ENCODE peak calls at places on chromosomes 7 and 10, in six cellular contexts. Y is upper lobe of left lung; D is CD4-positive, alpha-beta memory T cell; N is A549; I is right atrium auricular region; P is Peyer's patch. Z is an unnamed sample. For H3K9me3, the result is how much of the 10 kb centered on the place peaks cover.

GRCh38 chr7:16318989-16319915 is 102.1 kb downstream of the CRPPA start:
- DNase-seq in Y (no peak), D (no peak), N (peak), I (no peak), P (no peak), Z (no peak)

GRCh38 chr10:101489355-101489754 is 98.7 kb downstream of the POLL start:
- DNase-seq in Y (no peak), D (no peak), N (no peak), I (no peak), P (no peak), Z (no peak)

GRCh38 chr10:69479737-69480412 is 28.6 kb downstream of the TSPAN15 start:
- DNase-seq in Y (no peak), D (no peak), N (no peak), I (no peak), P (no peak), Z (no peak)

GRCh38 chr10:79490400-79491081 is 21.8 kb upstream of the EIF5AL1 start:
- DNase-seq in Y (peak), D (no peak), N (no peak), I (no peak), P (no peak), Z (no peak)

GRCh38 chr10:105725007-105725406 is 1083.9 kb downstream of the SORCS3 start:
- DNase-seq in Y (no peak), D (no peak), N (no peak), I (no peak), P (no peak), Z (no peak)

GRCh38 chr7:123329988-123330643 is 130.3 kb upstream of the SLC13A1 start:
- DNase-seq in Y (no peak), D (no peak), N (no peak), I (no peak), P (no peak), Z (no peak)

GRCh38 chr7:153090757-153091156 is 331.2 kb downstream of the ACTR3B start:
- DNase-seq in Y (no peak), D (no peak), N (no peak), I (no peak), P (no peak), Z (no peak)

GRCh38 chr7:121113288-121113687 is 124.8 kb downstream of the CPED1 start:
- DNase-seq in Y (no peak), D (no peak), N (no peak), I (no peak), P (no peak), Z (no peak)

GRCh38 chr7:49433794-49434193 is 339.6 kb upstream of the VWC2 start:
- DNase-seq in Y (no peak), D (no peak), N (no peak), I (no peak), P (no peak), Z (no peak)

DNA sequence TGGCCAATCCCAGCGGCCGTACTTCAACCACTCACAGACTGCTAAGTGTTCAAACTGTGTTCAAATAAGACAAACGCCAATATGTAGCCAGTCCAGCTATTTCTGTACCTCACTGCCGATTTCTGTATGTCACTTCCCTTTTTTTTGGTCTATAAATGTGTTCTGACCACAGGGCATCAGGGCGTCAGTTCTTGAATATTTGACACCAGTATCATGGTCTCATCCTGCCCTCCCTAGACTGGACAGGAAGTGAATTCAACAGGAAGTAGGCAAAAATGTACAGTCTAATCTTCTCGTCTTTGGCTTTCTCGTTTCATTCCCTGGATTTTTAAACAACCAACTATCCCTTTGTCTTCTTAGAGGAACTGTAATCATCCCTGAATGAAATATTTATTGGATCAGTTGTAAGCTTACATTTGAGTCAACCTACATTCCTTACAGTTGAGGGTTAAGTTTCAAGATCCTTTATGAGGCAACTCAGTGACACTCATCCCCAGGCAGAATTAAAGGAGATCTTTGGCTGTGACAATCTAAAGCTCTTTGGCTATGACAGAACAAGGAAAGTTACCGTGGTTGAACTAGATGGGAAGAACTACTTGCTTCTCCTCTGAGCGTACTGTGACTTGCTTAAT is 232.7 kb downstream of the NSUN6 start:
- DNase-seq in Y (no peak), D (no peak), N (no peak), I (no peak), P (no peak), Z (no peak)
- H3K9me3 ChIP-seq in Y (under half), D (under half), N (under half), I (under half), P (under half), Z (under half)

GRCh38 chr7:65235586-65235985 is 138.1 kb upstream of the ZNF92 start:
- DNase-seq in Y (no peak), D (no peak), N (no peak), I (no peak), P (no peak), Z (no peak)

GRCh38 chr7:65238785-65239184 is 134.9 kb upstream of the ZNF92 start:
- DNase-seq in Y (no peak), D (no peak), N (no peak), I (no peak), P (no peak), Z (no peak)

GRCh38 chr7:65239324-65239706 is 134.3 kb upstream of the ZNF92 start:
- DNase-seq in Y (no peak), D (no peak), N (no peak), I (no peak), P (no peak), Z (no peak)

DNA sequence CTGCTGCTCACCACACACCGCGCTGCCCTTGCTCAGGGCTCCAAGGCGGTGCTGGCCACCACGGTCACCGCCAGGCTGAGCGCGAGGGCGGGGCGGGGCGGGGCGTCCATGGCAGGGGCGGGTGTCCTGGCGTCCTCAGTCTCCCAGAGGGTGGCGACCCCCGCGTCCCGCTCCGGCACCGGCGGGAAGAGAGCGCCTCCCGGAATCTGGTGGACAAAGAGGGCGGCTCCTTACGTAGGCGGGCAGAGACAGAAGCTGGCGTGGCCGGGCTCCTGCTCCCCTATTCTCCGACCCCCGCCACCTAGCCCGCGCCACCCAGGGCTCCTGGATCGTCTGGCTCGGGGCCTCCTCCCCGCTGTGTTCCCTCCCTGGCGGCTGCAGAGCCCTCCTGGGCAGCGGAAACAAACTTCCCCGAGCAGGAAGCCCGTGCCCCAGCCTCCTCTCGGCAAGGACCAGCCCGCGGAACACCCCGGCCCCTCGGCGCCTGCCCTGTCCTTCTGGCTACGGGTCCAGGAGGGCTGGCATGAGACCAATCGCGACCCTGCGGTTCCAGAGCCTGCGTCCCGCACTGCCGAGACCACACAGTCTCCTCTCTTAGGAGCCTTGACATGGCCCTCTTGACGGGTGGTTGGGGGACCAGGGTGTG is 133.8 kb upstream of the ZNF92 start:
- DNase-seq in Y (peak), D (no peak), N (peak), I (no peak), P (no peak), Z (no peak)
- H3K4me3 ChIP-seq in Y (peak), D (no peak), N (peak), I (peak), P (peak), Z (no peak)

GRCh38 chr7:158389514-158390425 is 197.9 kb downstream of the PTPRN2 start:
- DNase-seq in Y (no peak), D (no peak), N (no peak), I (no peak), P (no peak), Z (no peak)

GRCh38 chr7:158391141-158391540 is 196.5 kb downstream of the PTPRN2 start:
- DNase-seq in Y (no peak), D (no peak), N (no peak), I (no peak), P (no peak), Z (no peak)

GRCh38 chr7:158388928-158389327 is 198.7 kb downstream of the PTPRN2 start:
- DNase-seq in Y (peak), D (no peak), N (no peak), I (no peak), P (no peak), Z (no peak)

GRCh38 chr7:158391541-158391940 is 196.1 kb downstream of the PTPRN2 start:
- DNase-seq in Y (no peak), D (no peak), N (no peak), I (no peak), P (no peak), Z (no peak)

GRCh38 chr7:158390460-158390859 is 197.2 kb downstream of the PTPRN2 start:
- DNase-seq in Y (peak), D (no peak), N (no peak), I (no peak), P (no peak), Z (no peak)
- H3K9me3 ChIP-seq in Y (under half), D (under half), N (under half), I (under half), P (under half), Z (under half)

GRCh38 chr10:121595321-121595805 is 2.9 kb downstream of the FGFR2 start:
- DNase-seq in Y (no peak), D (no peak), N (no peak), I (no peak), P (no peak), Z (no peak)

GRCh38 chr10:121594623-121595320 is 3.5 kb downstream of the FGFR2 start:
- DNase-seq in Y (no peak), D (no peak), N (no peak), I (no peak), P (no peak), Z (no peak)

GRCh38 chr10:121593676-121594075 is 4.6 kb downstream of the FGFR2 start:
- DNase-seq in Y (peak), D (no peak), N (no peak), I (no peak), P (no peak), Z (no peak)

GRCh38 chr10:121593267-121593666 is 5.0 kb downstream of the FGFR2 start:
- DNase-seq in Y (no peak), D (no peak), N (no peak), I (no peak), P (no peak), Z (no peak)

GRCh38 chr10:121594076-121594475 is 4.2 kb downstream of the FGFR2 start:
- DNase-seq in Y (no peak), D (no peak), N (no peak), I (no peak), P (no peak), Z (no peak)
- H3K4me3 ChIP-seq in Y (no peak), D (no peak), N (no peak), I (no peak), P (no peak), Z (no peak)

Z was measured in naive thymus-derived CD4-positive, alpha-beta T cell.